ENCODE peak calls at places on chromosomes 4 and X, in ten cellular contexts. N is nucleus accumbens; K is omental fat pad; J is AG09309; R is stimulated activated CD4-positive, alpha-beta T cell treated with anti-CD3 and anti-CD28 coated beads, TNF-alpha, amount 100 ng/mL, for 1 hour; C is amniotic stem cell; A is Calu3; X is RPMI7951; L is mesothelial cell of epicardium; S is NCI-H2081. Y is an unnamed sample.

GRCh38 chrX:100975212-100975611 is 5.7 kb downstream of the ARL13A start:
- DNase-seq in K (no peak), X (no peak), J (no peak), N (no peak), R (no peak), A (no peak), S (no peak), L (no peak), C (no peak), Y (no peak)

GRCh38 chr4:147674496-147674895 is 9.5 kb downstream of the PRMT9 start:
- DNase-seq in X (no peak), S (no peak), K (no peak), C (peak; percentile 4), J (no peak), R (no peak), L (no peak), N (no peak), A (no peak), Y (no peak)

GRCh38 chr4:112895785-112896184 is 153.7 kb upstream of the ANK2 start:
- DNase-seq in C (no peak), X (peak; percentile 45), A (no peak), R (no peak), K (no peak), N (peak; percentile 74), J (no peak), S (no peak), L (no peak), Y (peak; percentile 88)

GRCh38 chr4:25437951-25438350 is 60.9 kb downstream of the ANAPC4 start:
- DNase-seq in C (no peak), R (no peak), A (no peak), N (no peak), S (peak; percentile 94), L (no peak), J (no peak), K (no peak), X (no peak), Y (no peak)

GRCh38 chrX:77415161-77415560 is 32.0 kb upstream of the FGF16 start:
- DNase-seq in S (no peak), J (no peak), L (no peak), A (no peak), X (peak; percentile 21), N (no peak), R (no peak), K (no peak), C (no peak), Y (peak; percentile 6)

GRCh38 chr4:535181-535923 is 36.3 kb downstream of the PIGG start:
- DNase-seq in N (no peak), C (no peak), K (no peak), X (no peak), S (no peak), L (no peak), R (no peak), J (no peak), A (no peak), Y (no peak)

GRCh38 chrX:135973025-135973547 is 702 bp downstream of the MMGT1 start:
- DNase-seq in S (no peak), X (peak; percentile 15), L (no peak), R (no peak), K (no peak), N (peak; percentile 1), A (peak; percentile 8), C (no peak), J (no peak), Y (peak; percentile 46)

GRCh38 chrX:153863251-153863991 is 22.6 kb downstream of the L1CAM start:
- DNase-seq in A (no peak), N (no peak), L (no peak), C (no peak), J (no peak), R (no peak), S (no peak), K (no peak), X (no peak), Y (no peak)

Y was measured in SK-MEL-5.